ENCODE peak calls at places on chromosome 12, in nine cellular contexts. A, Z, K, N, W, I, F, P and O are unnamed samples.
A peak's percentile ranks its signal among the peaks of the same experiment; 100 is the strongest.

GRCh38 chr12:102957339-102958050 is at the start of gene ASCL1:
- DNase-seq in F (no peak), A (no peak), I (peak; percentile 75), W (no peak), Z (no peak), K (peak; percentile 22), N (no peak), P (no peak), O (peak; percentile 75)

GRCh38 chr12:110067531-110067930 is 19.2 kb upstream of the C12orf76 start:
- DNase-seq in K (no peak), F (no peak), A (no peak), Z (no peak), N (no peak), W (no peak), P (no peak), I (no peak), O (no peak)

GRCh38 chr12:68451261-68452091 is 119.3 kb upstream of the MDM1 start:
- DNase-seq in P (peak; percentile 22), N (no peak), W (no peak), F (peak; percentile 61), A (peak; percentile 67), K (peak; percentile 96), Z (no peak), I (peak; percentile 25), O (peak; percentile 44)

GRCh38 chr12:34406996-34407300 is 384.7 kb downstream of the ALG10 start:
- DNase-seq in P (peak; percentile 7), F (no peak), Z (no peak), A (no peak), K (no peak), N (no peak), W (no peak), I (no peak), O (no peak)

GRCh38 chr12:112885204-112885603 is 21.6 kb upstream of the OAS1 start:
- DNase-seq in Z (no peak), A (no peak), K (no peak), P (no peak), N (no peak), W (no peak), F (no peak), I (no peak), O (no peak)

GRCh38 chr12:121789800-121790748 is 3.4 kb downstream of the RHOF start:
- DNase-seq in A (no peak), N (no peak), P (peak; percentile 87), Z (no peak), K (no peak), W (peak; percentile 56), I (peak; percentile 83), F (no peak), O (peak; percentile 83)

GRCh38 chr12:114918535-114919233 is 234.7 kb upstream of the TBX3 start:
- DNase-seq in Z (no peak), I (no peak), F (peak; percentile 74), N (no peak), A (no peak), P (no peak), K (peak; percentile 52), W (no peak), O (no peak)

GRCh38 chr12:59973515-59973914 is 377.7 kb downstream of the SLC16A7 start:
- DNase-seq in F (peak; percentile 92), I (no peak), P (no peak), N (no peak), A (peak; percentile 35), W (no peak), K (peak; percentile 89), Z (peak; percentile 21), O (no peak)

GRCh38 chr12:12835378-12836145 is 22.4 kb downstream of the DDX47 start:
- DNase-seq in Z (peak; percentile 81), N (no peak), A (no peak), P (no peak), I (no peak), W (no peak), K (peak; percentile 74), F (no peak), O (no peak)

GRCh38 chr12:108854453-108855283 is 2.7 kb downstream of the SSH1 start:
- DNase-seq in A (peak; percentile 96), Z (peak; percentile 96), W (peak; percentile 65), N (no peak), P (no peak), I (peak; percentile 57), K (peak; percentile 100), F (peak; percentile 94), O (peak; percentile 71)

GRCh38 chr12:108852674-108853073 is 4.7 kb downstream of the SSH1 start:
- DNase-seq in A (no peak), Z (no peak), N (no peak), F (no peak), P (no peak), W (no peak), I (no peak), K (peak; percentile 44), O (no peak)

GRCh38 chr12:108853426-108853825 is 4.0 kb downstream of the SSH1 start:
- DNase-seq in I (no peak), Z (no peak), P (no peak), W (no peak), F (no peak), A (no peak), N (no peak), K (no peak), O (no peak)

GRCh38 chr12:108855284-108856169 is 1.9 kb downstream of the SSH1 start:
- DNase-seq in N (no peak), P (no peak), K (peak; percentile 34), F (no peak), Z (no peak), I (no peak), A (no peak), W (no peak), O (no peak)

GRCh38 chr12:108854055-108854452 is 3.3 kb downstream of the SSH1 start:
- DNase-seq in K (peak; percentile 93), P (no peak), F (peak; percentile 60), A (peak; percentile 82), N (no peak), W (no peak), I (no peak), Z (no peak), O (no peak)
- TF ChIP-seq CTCF in K (peak; percentile 44), P (no peak), F (peak; percentile 51), A (peak; percentile 49), N (no peak), W (peak; percentile 60), I (peak; percentile 40), Z (peak; percentile 41), O (no peak)

DNA sequence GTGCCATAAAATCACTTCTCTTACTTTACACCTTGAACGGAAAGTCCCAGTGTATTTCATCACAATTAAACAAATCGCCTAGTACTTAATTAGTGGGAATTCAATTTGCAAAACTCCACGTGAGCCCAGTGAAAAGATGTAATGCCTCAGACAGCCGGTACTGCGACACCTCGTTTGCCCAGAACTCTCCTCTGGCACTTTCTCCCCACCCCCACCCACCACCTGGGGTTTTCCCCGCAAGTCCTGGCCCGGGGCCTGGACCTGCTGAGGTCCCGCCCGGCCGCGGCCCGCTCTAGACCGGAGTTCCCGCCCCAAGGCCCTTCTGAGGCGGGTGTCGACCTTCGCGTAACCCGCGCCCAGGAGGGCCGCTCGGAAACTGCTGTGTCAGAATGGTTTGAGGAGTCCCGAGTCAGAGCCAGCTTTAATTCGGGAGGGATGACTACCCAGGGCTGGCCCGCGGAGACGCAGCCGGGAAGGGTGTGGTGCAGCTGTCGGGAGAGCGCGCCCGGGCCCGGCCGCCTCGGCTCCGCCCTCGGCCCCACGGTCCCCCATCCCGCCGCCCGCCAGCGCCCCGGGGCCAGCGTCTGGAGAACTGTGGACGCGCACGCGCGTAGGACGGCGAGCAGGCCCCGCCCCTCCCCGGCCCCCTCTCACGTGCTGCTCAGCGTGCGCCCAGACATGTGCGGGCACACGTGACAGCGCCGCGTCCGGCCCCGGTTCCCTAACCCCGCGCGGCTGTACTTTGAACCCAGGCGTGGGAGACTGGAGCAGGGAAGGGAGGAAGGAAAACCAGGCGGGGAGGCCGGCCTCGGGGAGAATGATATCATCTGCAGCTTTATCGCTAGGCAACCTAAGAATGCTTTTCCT is 10.8 kb downstream of the BHLHE41 start:
- DNase-seq in A (peak; percentile 78), I (peak; percentile 88), F (peak; percentile 64), Z (no peak), N (peak; percentile 67), P (peak; percentile 77), K (peak; percentile 79), W (peak; percentile 81), O (peak; percentile 89)
- TF ChIP-seq CTCF in A (no peak), I (no peak), F (peak; percentile 28), Z (peak; percentile 28), N (peak; percentile 64), P (no peak), K (peak; percentile 38), W (peak; percentile 24), O (no peak)

GRCh38 chr12:100229036-100229635 is 28.5 kb downstream of the ACTR6 start:
- DNase-seq in K (no peak), I (no peak), W (no peak), F (no peak), Z (no peak), N (no peak), P (no peak), A (no peak), O (no peak)
- TF ChIP-seq CTCF in K (no peak), I (peak; percentile 16), W (no peak), F (peak; percentile 17), Z (no peak), N (no peak), P (no peak), A (peak; percentile 10), O (no peak)

DNA sequence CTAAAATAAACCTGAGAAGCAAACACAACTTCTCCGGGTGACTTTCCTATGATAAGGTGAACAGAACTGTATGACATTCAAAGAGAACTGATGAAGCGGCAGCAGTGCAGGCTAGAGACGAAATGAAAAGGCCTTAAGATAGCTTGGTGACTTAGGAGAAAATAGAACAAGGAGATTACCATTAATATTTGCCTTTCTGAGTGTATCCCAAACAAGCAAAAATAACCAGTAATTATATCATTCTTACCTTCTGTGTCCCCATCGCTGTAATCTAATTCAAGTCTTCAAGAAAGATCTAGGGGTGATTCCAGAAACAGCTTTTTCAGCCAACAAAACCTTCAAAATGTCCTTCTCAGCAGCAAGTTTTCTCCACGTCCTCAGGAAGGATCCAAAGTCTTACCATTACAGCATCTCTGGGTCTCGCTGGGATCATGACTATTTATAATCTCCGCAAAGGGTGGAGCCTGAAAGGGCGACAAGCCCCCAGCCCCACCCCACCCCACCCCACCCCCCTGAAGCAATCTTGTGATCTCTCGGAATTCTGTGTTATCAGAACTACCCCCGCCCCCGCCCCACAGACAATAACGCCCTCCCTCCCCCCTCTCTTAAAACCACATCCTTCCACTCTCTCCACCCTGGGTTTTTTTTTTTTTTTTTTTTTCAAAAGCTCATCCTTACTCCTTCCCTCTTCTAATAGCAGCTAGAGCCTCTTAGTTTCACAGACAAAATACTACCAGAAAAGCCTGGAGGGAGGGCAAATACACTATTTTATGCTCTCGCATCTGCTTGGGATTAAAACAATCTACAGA is at the start of gene SLC2A3:
- DNase-seq in W (no peak), P (peak; percentile 36), F (peak; percentile 62), A (peak; percentile 94), I (peak; percentile 71), Z (peak; percentile 51), N (peak; percentile 43), K (peak; percentile 86), O (peak; percentile 82)
- TF ChIP-seq CTCF in W (no peak), P (no peak), F (no peak), A (no peak), I (no peak), Z (no peak), N (no peak), K (no peak), O (no peak)

DNA sequence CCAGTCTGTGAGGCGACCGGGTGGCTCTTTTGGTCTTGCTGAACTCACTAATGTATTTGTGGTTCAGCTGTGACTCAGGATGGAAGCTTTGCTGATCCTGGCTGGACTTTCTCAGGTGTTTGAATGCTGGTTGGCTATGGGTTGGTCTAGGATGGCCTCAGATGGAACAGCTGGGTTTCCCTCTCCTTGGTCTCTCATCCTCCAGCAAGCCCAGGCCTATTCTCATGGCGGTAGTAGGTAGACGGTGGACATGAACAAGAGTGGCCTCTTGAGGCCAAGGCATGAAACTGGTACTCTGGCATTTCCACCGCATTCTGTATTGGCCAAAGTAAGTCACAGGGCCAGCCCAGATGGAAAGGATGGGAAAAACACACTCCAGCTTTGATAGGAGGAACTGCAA is 11.8 kb upstream of the POLR3B start:
- DNase-seq in I (no peak), A (no peak), Z (no peak), W (no peak), K (peak; percentile 51), P (no peak), F (no peak), N (peak; percentile 16), O (no peak)
- TF ChIP-seq CTCF in I (no peak), A (peak; percentile 32), Z (peak; percentile 46), W (no peak), K (peak; percentile 21), P (no peak), F (peak; percentile 36), N (peak; percentile 54), O (no peak)